ENCODE peak calls at places on chromosomes 11 and 22, in four cellular contexts. I is Right ventricle myocardium superior, W is fibroblast of lung, U is GM12865. H is an unnamed sample.

GRCh38 chr22:36330127-36330526 is 57.6 kb downstream of the MYH9 start:
- DNase-seq in I (no peak), W (no peak), U (no peak), H (no peak)

GRCh38 chr22:41579297-41579996 is 10.2 kb downstream of the PMM1 start:
- DNase-seq in U (no peak), W (no peak), I (no peak), H (peak)

GRCh38 chr22:36234211-36234610 is 5.1 kb downstream of the APOL2 start:
- DNase-seq in W (no peak), I (no peak), U (no peak), H (no peak)

GRCh38 chr11:2558402-2558801 is 113.6 kb downstream of the KCNQ1 start:
- DNase-seq in I (peak), W (no peak), U (no peak), H (no peak)

GRCh38 chr22:38314140-38314991 is 2.9 kb downstream of the CSNK1E start:
- DNase-seq in I (no peak), U (peak), W (peak), H (no peak)

GRCh38 chr11:76310832-76311231 is 70.1 kb downstream of the THAP12 start:
- DNase-seq in U (no peak), I (no peak), W (no peak), H (peak)

GRCh38 chr22:29143848-29144785 is 61.6 kb upstream of the EMID1 start:
- DNase-seq in U (no peak), I (no peak), W (no peak), H (peak)

GRCh38 chr11:134949121-134949591 is 537.1 kb upstream of the B3GAT1 start:
- DNase-seq in W (peak), I (no peak), U (no peak), H (no peak)

GRCh38 chr22:28935713-28936112 is 52.3 kb downstream of the ZNRF3 start:
- DNase-seq in I (no peak), W (no peak), U (no peak), H (no peak)

GRCh38 chr11:83694191-83694905 is 408.2 kb upstream of the CCDC90B start:
- DNase-seq in W (no peak), U (no peak), I (no peak), H (no peak)

GRCh38 chr11:46738887-46739286 is 19.9 kb downstream of the F2 start:
- DNase-seq in U (no peak), I (no peak), W (no peak), H (no peak)

GRCh38 chr11:107457205-107457557 is 444 bp downstream of the CWF19L2 start:
- DNase-seq in W (no peak), U (peak), I (no peak), H (no peak)

GRCh38 chr22:44455151-44455962 is 42.7 kb downstream of the RTL6 start:
- DNase-seq in U (peak), I (no peak), W (no peak), H (no peak)

GRCh38 chr11:15861256-15861655 is 495.1 kb downstream of the SOX6 start:
- DNase-seq in I (no peak), U (no peak), W (no peak), H (no peak)

GRCh38 chr11:36164522-36165250 is 124.5 kb downstream of the COMMD9 start:
- DNase-seq in W (peak), U (no peak), I (no peak), H (peak)

GRCh38 chr11:20351870-20352269 is 11.6 kb upstream of the HTATIP2 start:
- DNase-seq in U (no peak), W (no peak), I (no peak), H (no peak)

GRCh38 chr11:70206977-70207376 is 3.9 kb downstream of the FADD start:
- DNase-seq in W (no peak), U (no peak), I (no peak), H (no peak)

GRCh38 chr11:21460082-21460481 is 732.8 kb upstream of the ANO5 start:
- DNase-seq in U (no peak), I (no peak), W (no peak), H (no peak)

GRCh38 chr22:48060266-48060665 is 1297.8 kb downstream of the TBC1D22A start:
- DNase-seq in U (no peak), I (no peak), W (no peak), H (no peak)

GRCh38 chr11:3340025-3340424 is 38.9 kb downstream of the ZNF195 start:
- DNase-seq in W (peak), U (no peak), I (no peak), H (no peak)

GRCh38 chr11:1639102-1639620 is 9.6 kb downstream of the KRTAP5-5 start:
- DNase-seq in U (no peak), I (peak), W (no peak), H (peak)

GRCh38 chr11:68646832-68647231 is 37.5 kb upstream of the GAL start:
- DNase-seq in I (no peak), U (no peak), W (no peak), H (no peak)

GRCh38 chr11:113877673-113878060 is 2.3 kb upstream of the USP28 start:
- DNase-seq in U (peak), I (no peak), W (no peak), H (no peak)

GRCh38 chr11:36361901-36362391 is 65.9 kb downstream of the PRR5L start:
- DNase-seq in I (no peak), U (no peak), W (peak), H (no peak)

GRCh38 chr11:122804796-122805195 is 33.5 kb upstream of the CRTAM start:
- DNase-seq in U (peak), I (no peak), W (no peak), H (no peak)

GRCh38 chr11:17813391-17814059 is 78.9 kb downstream of the KCNC1 start:
- DNase-seq in I (no peak), U (no peak), W (no peak), H (no peak)

GRCh38 chr11:69501121-69501489 is 19.6 kb downstream of the LINC01488 start:
- DNase-seq in I (no peak), W (no peak), U (no peak), H (no peak)

GRCh38 chr11:80841716-80842115 is 1400.9 kb upstream of the TENM4 start:
- DNase-seq in W (peak), U (no peak), I (no peak), H (no peak)

GRCh38 chr11:24704716-24705115 is 207.9 kb downstream of the LUZP2 start:
- DNase-seq in U (no peak), I (no peak), W (no peak), H (no peak)

GRCh38 chr22:49327411-49327810 is 500.3 kb downstream of the BRD1 start:
- DNase-seq in W (no peak), U (no peak), I (no peak), H (peak)

GRCh38 chr22:48605856-48606255 is 1221.8 kb downstream of the BRD1 start:
- DNase-seq in W (no peak), U (no peak), I (no peak), H (no peak)

GRCh38 chr11:34501962-34502361 is 11.6 kb downstream of the ELF5 start:
- DNase-seq in W (no peak), U (no peak), I (no peak), H (no peak)

GRCh38 chr11:74717211-74717997 is 13.8 kb downstream of the CHRDL2 start:
- DNase-seq in U (no peak), W (no peak), I (no peak), H (no peak)

GRCh38 chr22:22933100-22933806 is 45.6 kb downstream of the IGLL5 start:
- DNase-seq in W (no peak), I (no peak), U (peak), H (no peak)

GRCh38 chr11:13249992-13250391 is 27.6 kb upstream of the BMAL1 start:
- DNase-seq in U (peak), I (no peak), W (peak), H (no peak)

GRCh38 chr11:108027057-108027456 is 18.4 kb downstream of the CUL5 start:
- DNase-seq in W (no peak), I (no peak), U (no peak), H (no peak)

GRCh38 chr22:47161631-47162030 is 399.2 kb downstream of the TBC1D22A start:
- DNase-seq in U (no peak), W (no peak), I (peak), H (no peak)

GRCh38 chr11:31689559-31689958 is 121.6 kb downstream of the PAX6 start:
- DNase-seq in I (no peak), W (no peak), U (no peak), H (no peak)

GRCh38 chr11:114440971-114441810 is 1.9 kb downstream of the REXO2 start:
- DNase-seq in W (peak), U (no peak), I (no peak), H (no peak)

H was measured in Right ventricle myocardium inferior.